ENCODE peak calls at places on chromosome 1, in eight cellular contexts. X is BE2C, U is foreskin keratinocyte, D is neural progenitor cell, F is transverse colon, N is heart right ventricle, W is stomach, O is RWPE2. Y is an unnamed sample.

GRCh38 chr1:168087696-168088095 is 49.0 kb downstream of the GPR161 start:
- DNase-seq in N (no peak), F (no peak), X (no peak), W (no peak), D (no peak), O (no peak), U (no peak), Y (no peak)

GRCh38 chr1:67771776-67772175 is 61.5 kb downstream of the GNG12 start:
- DNase-seq in D (no peak), X (no peak), F (no peak), N (no peak), W (no peak), U (no peak), O (no peak), Y (no peak)

GRCh38 chr1:10909697-10910489 is 102.6 kb upstream of the TARDBP start:
- DNase-seq in F (peak; percentile 78), N (no peak), O (no peak), D (peak; percentile 78), X (peak; percentile 78), W (peak; percentile 77), U (no peak), Y (peak; percentile 71)

GRCh38 chr1:225882699-225883615 is 777 bp upstream of the TMEM63A start:
- DNase-seq in X (peak; percentile 43), O (no peak), W (peak; percentile 73), F (peak; percentile 61), U (peak; percentile 16), D (peak; percentile 59), N (peak; percentile 52), Y (no peak)

GRCh38 chr1:30705673-30706072 is 17.7 kb downstream of the MATN1 start:
- DNase-seq in N (no peak), X (no peak), D (no peak), F (no peak), U (no peak), W (no peak), O (no peak), Y (no peak)

GRCh38 chr1:38221006-38221649 is 174.5 kb upstream of the POU3F1 start:
- DNase-seq in X (no peak), F (no peak), W (no peak), U (peak; percentile 32), N (no peak), D (no peak), O (no peak), Y (no peak)

GRCh38 chr1:106937104-106937503 is 119.4 kb upstream of the PRMT6 start:
- DNase-seq in D (no peak), W (no peak), F (no peak), N (no peak), X (no peak), O (peak; percentile 64), U (peak; percentile 82), Y (no peak)

GRCh38 chr1:208272311-208272710 is 28.1 kb upstream of the PLXNA2 start:
- DNase-seq in D (no peak), F (no peak), U (no peak), X (no peak), O (no peak), W (no peak), N (no peak), Y (no peak)

GRCh38 chr1:40141878-40142535 is 19.2 kb upstream of the RLF start:
- DNase-seq in N (no peak), X (no peak), W (no peak), F (no peak), U (no peak), O (no peak), D (peak; percentile 42), Y (no peak)

GRCh38 chr1:51234721-51235425 is 1.2 kb upstream of the RNF11 start:
- DNase-seq in D (no peak), X (peak; percentile 82), W (peak; percentile 80), O (no peak), N (peak; percentile 59), U (peak; percentile 19), F (peak; percentile 86), Y (peak; percentile 25)

DNA sequence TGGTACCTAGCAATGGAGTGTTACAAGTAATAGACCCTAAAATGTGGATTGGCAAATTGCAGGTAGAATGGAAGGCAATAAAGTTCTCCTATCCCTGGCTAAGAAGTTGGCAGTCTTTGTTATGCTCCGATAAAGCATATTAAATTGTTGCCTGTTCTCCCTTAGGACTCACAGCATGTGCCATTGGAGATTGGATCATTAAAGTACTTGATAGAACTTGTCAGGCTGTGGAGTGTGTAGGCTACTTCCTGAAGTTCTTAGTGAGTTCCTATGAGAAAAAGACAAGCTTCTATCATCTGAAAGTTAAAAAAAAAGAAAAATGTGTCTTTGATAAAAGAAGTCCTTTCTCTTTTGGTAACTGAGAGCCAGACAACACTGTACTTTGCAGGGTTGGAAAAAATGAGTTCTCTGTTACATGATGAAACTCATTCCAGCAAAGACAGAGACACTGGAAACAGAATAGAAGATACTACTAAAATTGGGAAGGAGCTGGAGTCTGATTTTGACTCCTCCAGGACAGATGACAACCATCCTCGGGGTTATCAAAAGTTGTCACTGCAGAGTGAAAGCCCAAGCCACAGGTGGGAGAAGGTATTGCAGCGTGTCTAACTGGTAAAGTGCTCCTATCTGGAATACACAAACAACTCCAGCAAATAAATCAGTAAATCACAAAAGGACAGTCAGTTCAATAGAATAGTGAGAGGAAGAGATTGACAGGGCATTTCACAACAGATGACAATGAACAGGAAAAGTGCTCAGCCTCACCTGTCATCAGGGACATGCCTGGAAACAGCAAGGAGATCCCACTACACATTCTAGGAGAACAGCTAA is 87.5 kb upstream of the WDR26 start:
- DNase-seq in F (no peak), N (no peak), U (no peak), O (no peak), W (no peak), D (no peak), X (no peak), Y (no peak)
- TF ChIP-seq CTCF in F (no peak), N (no peak), U (peak; percentile 12), O (no peak), W (no peak), D (no peak), X (peak; percentile 19), Y (no peak)

DNA sequence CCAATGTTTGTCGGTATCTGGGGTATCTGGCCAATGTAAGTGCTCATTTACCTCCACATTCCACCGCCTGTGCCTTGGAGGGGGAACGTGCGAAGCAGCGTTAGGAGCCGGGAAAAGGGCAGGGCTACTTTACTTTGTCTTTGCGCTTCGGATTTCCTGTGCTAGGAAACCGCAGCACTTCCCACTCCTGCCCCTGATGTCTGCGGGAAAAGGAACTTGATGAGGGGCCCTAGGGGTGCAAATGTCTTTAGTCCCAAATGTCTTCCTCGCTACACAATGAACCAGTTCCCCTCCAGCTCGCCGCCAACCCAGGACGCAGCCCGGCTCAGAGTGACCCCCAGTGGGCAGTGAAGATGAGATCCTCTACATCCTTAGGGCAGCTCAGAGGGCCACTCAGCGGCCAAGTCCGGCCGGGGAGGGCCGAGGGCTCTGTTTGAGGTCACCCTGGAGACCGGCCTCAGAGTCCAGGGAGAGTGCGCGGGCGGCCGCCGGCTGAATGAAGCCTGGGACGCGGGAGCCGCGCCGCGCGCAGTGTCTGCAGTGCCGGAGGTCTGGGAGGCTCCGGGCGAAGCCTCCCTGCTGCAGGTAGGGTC is at the start of gene DYNLT5:
- DNase-seq in X (peak; percentile 13), D (peak; percentile 77), U (no peak), F (peak; percentile 22), N (peak; percentile 74), O (no peak), W (peak; percentile 32), Y (peak; percentile 66)
- TF ChIP-seq CTCF in X (no peak), D (peak; percentile 42), U (peak; percentile 28), F (no peak), N (peak; percentile 38), O (peak; percentile 30), W (no peak), Y (no peak)

GRCh38 chr1:247118946-247119446 is 14.8 kb upstream of the ZNF669 start:
- DNase-seq in F (no peak), X (peak; percentile 67), U (no peak), D (peak; percentile 64), W (no peak), O (no peak), N (no peak), Y (peak; percentile 67)
- TF ChIP-seq CTCF in F (no peak), X (peak; percentile 40), U (peak; percentile 21), D (peak; percentile 33), W (no peak), O (no peak), N (peak; percentile 6), Y (peak; percentile 10)

GRCh38 chr1:16608838-16609560 is 4.4 kb downstream of the NBPF1 start:
- DNase-seq in O (no peak), W (no peak), D (no peak), F (no peak), U (no peak), X (no peak), N (no peak), Y (no peak)
- TF ChIP-seq CTCF in O (no peak), W (no peak), D (no peak), F (no peak), U (no peak), X (no peak), N (no peak), Y (no peak)

DNA sequence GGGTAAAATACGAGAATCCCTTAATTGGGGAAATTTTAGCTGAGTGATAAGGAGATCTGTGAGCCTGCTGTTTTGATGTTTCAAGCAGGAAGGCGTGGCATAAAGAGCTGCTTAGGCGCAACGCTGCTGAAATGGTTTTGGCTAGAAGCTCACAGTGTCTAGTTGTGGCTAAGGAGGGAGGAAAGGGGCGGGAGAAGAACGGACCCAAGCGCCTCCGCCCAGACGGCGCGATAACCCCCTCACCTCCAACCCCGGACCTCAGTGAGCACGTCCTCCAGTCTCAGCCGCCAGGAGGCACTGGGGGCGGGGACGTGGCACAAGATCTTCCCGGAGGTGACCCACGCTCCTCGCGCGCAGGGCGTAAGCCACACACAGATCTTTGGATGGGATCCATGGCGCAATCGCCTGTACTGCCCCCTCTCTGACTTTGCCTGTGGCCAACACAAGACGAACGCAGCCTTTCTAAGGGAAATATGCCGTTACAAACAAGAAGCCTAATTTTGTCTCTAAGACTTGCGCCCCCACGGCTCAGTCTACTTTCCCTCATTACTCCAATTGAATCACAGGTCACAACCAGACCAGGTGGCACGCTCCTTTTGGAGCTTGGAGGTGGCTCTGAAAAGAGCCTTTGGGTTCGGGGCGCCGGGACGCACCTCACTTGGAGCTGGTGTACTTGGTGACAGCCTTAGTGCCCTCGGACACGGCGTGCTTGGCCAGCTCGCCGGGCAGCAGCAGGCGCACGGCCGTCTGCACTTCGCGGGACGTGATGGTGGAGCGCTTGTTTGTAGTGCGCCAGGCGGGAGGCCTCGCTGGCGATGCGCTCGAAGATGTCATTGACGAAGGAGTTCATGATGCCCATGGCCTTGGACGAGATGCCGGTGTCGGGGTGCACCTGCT is 23.4 kb upstream of the RNF187 start:
- DNase-seq in N (no peak), F (peak; percentile 39), D (peak; percentile 84), U (no peak), X (peak; percentile 69), W (peak; percentile 27), O (no peak), Y (peak; percentile 75)
- TF ChIP-seq CTCF in N (no peak), F (no peak), D (peak; percentile 45), U (no peak), X (peak; percentile 42), W (no peak), O (no peak), Y (peak; percentile 37)